ENCODE peak calls at places on chromosomes 2 and 18, in seven cellular contexts. H, V, R, Y, P, O and J are unnamed samples.

GRCh38 chr2:55011741-55012574 is 38.3 kb downstream of the RTN4 start:
- DNase-seq in Y (no peak), V (no peak), H (no peak), P (no peak), R (no peak), O (no peak), J (no peak)

GRCh38 chr2:191499874-191500565 is 177.9 kb upstream of the NABP1 start:
- DNase-seq in Y (peak), R (no peak), O (no peak), H (peak), P (no peak), V (no peak), J (peak)

GRCh38 chr2:3776311-3776710 is 72.9 kb downstream of the DCDC2C start:
- DNase-seq in V (no peak), H (no peak), P (no peak), Y (no peak), R (no peak), O (no peak), J (no peak)

GRCh38 chr2:206408323-206409320 is 34.7 kb upstream of the ADAM23 start:
- DNase-seq in H (no peak), P (no peak), R (no peak), V (no peak), Y (no peak), O (no peak), J (no peak)

GRCh38 chr18:49238433-49239042 is 221.9 kb downstream of the DYM start:
- DNase-seq in V (no peak), P (peak), Y (no peak), O (no peak), R (peak), H (peak), J (no peak)

GRCh38 chr2:101026923-101027469 is 24.9 kb downstream of the RPL31 start:
- DNase-seq in Y (no peak), R (no peak), O (no peak), H (no peak), P (no peak), V (no peak), J (no peak)

GRCh38 chr2:27020337-27020948 is 12.3 kb upstream of the TMEM214 start:
- DNase-seq in R (peak), V (no peak), P (no peak), O (peak), H (peak), Y (no peak), J (no peak)

GRCh38 chr2:216023055-216023648 is 9.8 kb upstream of the MREG start:
- DNase-seq in R (peak), P (peak), Y (no peak), H (peak), V (no peak), O (no peak), J (no peak)

GRCh38 chr2:151238527-151239487 is 22.9 kb downstream of the RBM43 start:
- DNase-seq in H (peak), V (no peak), Y (no peak), R (peak), P (peak), O (peak), J (peak)

GRCh38 chr2:230987137-230988020 is 8.5 kb upstream of the SPATA3 start:
- DNase-seq in O (peak), P (peak), R (peak), V (peak), H (peak), Y (peak), J (no peak)

GRCh38 chr2:144925886-144926285 is 406.0 kb upstream of the ZEB2 start:
- DNase-seq in Y (no peak), O (no peak), V (no peak), P (no peak), H (no peak), R (no peak), J (no peak)

GRCh38 chr2:46329803-46330775 is 32.9 kb downstream of the EPAS1 start:
- DNase-seq in Y (no peak), V (no peak), H (peak), R (peak), P (no peak), O (no peak), J (peak)

GRCh38 chr2:229083606-229084349 is 187.3 kb downstream of the PID1 start:
- DNase-seq in H (no peak), O (no peak), R (no peak), P (no peak), V (no peak), Y (no peak), J (no peak)

GRCh38 chr2:59019551-59020164 is 778.5 kb upstream of the FANCL start:
- DNase-seq in O (no peak), H (no peak), P (no peak), Y (no peak), V (no peak), R (no peak), J (no peak)

GRCh38 chr2:1636791-1637415 is 107.4 kb downstream of the PXDN start:
- DNase-seq in P (no peak), Y (no peak), V (no peak), O (no peak), H (no peak), R (no peak), J (no peak)

GRCh38 chr2:153235516-153235915 is 243.0 kb downstream of the RPRM start:
- DNase-seq in O (no peak), Y (no peak), R (no peak), H (no peak), V (no peak), P (no peak), J (no peak)

GRCh38 chr2:234754126-234754525 is 197.7 kb upstream of the SH3BP4 start:
- DNase-seq in R (no peak), Y (no peak), O (no peak), P (no peak), H (no peak), V (no peak), J (no peak)

GRCh38 chr18:50926521-50926920 is 41.3 kb upstream of the ELAC1 start:
- DNase-seq in P (no peak), O (no peak), H (no peak), V (no peak), R (no peak), Y (no peak), J (no peak)

GRCh38 chr2:73823416-73823815 is 5.3 kb upstream of the STAMBP start:
- DNase-seq in R (peak), V (no peak), Y (no peak), P (no peak), O (no peak), H (no peak), J (no peak)

GRCh38 chr2:73825408-73825807 is 3.4 kb upstream of the STAMBP start:
- DNase-seq in P (no peak), R (no peak), O (no peak), V (no peak), Y (no peak), H (peak), J (no peak)

GRCh38 chr2:73822276-73822675 is 6.5 kb upstream of the STAMBP start:
- DNase-seq in R (no peak), V (no peak), P (no peak), H (no peak), O (no peak), Y (no peak), J (no peak)

GRCh38 chr2:73822991-73823390 is 5.8 kb upstream of the STAMBP start:
- DNase-seq in Y (no peak), O (no peak), R (peak), P (no peak), V (no peak), H (no peak), J (no peak)

GRCh38 chr2:73823916-73824523 is 4.7 kb upstream of the STAMBP start:
- DNase-seq in O (no peak), V (no peak), P (peak), H (peak), R (peak), Y (peak), J (peak)
- TF ChIP-seq CTCF in O (peak), V (peak), P (peak), H (peak), R (peak), Y (peak), J (peak)

GRCh38 chr2:68828887-68829708 is 42.1 kb downstream of the BMP10 start:
- DNase-seq in P (peak), R (peak), V (peak), Y (peak), H (peak), O (peak), J (peak)
- H3K4me3 ChIP-seq in P (no peak), R (no peak), V (no peak), Y (no peak), H (no peak), O (no peak), J (no peak)

GRCh38 chr18:36828157-36828629 is 609 bp downstream of the TPGS2 start:
- DNase-seq in R (peak), H (peak), Y (no peak), V (no peak), P (peak), O (no peak), J (no peak)

GRCh38 chr18:36829362-36830140 is 624 bp downstream of the KIAA1328 start:
- DNase-seq in O (no peak), H (peak), P (no peak), Y (no peak), R (peak), V (no peak), J (no peak)

GRCh38 chr18:36831139-36831538 is 2.2 kb downstream of the KIAA1328 start:
- DNase-seq in P (no peak), Y (no peak), H (peak), O (no peak), R (peak), V (no peak), J (no peak)

GRCh38 chr18:36830141-36830495 is 1.2 kb downstream of the KIAA1328 start:
- DNase-seq in O (no peak), H (no peak), V (no peak), P (no peak), R (no peak), Y (no peak), J (no peak)

DNA sequence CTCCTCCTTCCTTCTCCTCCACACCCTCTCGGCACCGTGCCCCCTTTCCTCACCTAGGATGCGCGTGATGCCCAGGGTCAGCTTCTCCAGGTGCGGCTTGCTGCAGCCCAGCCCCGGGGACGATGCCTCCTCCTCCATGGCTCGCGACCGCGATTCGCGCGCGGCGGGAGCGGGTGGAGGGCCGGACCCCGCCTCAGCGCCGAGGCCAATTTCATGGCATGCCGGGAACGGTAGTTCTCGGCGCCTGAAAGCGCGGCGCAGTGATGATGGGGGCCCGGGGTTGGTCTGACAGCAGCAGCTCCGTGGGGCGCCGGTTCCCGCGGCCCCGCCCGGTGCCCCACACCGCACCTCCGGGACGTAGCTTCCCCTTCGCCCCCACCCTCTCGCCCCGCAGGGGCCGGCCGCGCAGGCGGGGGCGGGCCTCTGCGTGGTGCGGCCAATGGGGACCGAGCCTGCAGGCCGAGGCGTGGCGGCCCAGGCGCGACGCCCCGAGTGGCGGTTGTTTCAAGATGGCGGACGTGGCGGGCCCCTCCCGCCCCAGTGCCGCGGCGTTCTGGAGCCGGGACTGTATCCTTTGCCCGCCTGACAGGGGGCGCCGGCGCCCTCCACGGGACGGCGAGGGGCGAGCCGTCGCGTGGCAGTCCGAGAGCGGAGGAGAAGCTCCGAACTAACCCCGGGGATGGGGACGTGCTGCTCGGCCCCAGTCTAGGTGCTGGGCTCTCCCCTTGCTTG is at the start of the genes KIAA1328 and TPGS2:
- DNase-seq in Y (no peak), H (peak), P (peak), O (peak), V (peak), R (peak), J (no peak)
- TF ChIP-seq CTCF in Y (peak), H (peak), P (peak), O (no peak), V (peak), R (no peak), J (peak)

GRCh38 chr2:198101688-198102087 is 297.3 kb downstream of the PLCL1 start:
- DNase-seq in R (no peak), H (no peak), V (no peak), P (no peak), Y (no peak), O (no peak), J (no peak)
- H3K4me3 ChIP-seq in R (no peak), H (no peak), V (no peak), P (no peak), Y (no peak), O (no peak), J (no peak)

DNA sequence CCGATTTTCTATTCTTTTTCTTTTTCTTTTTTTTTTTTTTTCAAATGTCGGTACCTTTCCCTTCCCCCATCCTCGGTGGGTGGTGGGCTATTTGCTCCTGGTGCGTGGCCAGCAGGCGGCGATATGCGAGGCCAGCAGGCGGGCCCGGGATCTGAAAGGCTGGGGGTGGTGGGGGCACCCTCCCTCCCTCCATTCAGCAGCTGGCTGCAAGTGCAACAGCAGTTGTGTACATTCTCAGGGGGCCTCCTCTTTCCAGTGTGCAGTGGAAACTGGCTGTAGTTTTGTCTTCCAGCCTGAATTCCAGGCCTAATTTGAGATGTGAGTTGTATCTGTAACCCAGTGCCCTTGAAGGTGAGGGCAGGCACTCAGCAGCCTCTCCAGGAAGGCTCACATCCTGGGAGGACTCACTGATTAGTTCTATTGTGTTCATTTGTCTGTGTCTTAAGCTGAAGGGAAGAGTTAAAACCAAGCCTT is 3.1 kb downstream of the MYCN start:
- DNase-seq in Y (no peak), P (no peak), O (no peak), H (no peak), V (no peak), R (no peak), J (no peak)
- TF ChIP-seq CTCF in Y (peak), P (no peak), O (no peak), H (no peak), V (peak), R (peak), J (no peak)

DNA sequence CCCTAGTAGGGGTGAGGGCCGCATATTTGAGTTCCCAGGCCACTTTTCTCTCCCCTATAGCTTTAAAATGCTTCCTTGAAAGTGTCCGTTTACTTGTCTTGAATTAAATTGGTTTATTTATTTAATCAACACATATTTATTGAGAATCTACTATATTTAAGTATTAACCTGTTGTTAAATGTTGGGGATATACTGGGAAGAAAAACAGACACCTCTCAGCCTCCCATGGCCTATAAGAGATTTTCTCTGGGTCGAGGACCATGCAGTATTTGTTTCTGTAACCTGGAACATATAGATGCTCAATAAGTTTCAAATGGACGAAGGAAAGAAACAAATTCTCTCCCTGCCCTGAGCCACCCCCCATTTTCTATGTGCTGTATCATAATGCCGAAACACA is 98.6 kb downstream of the INSIG2 start:
- DNase-seq in Y (no peak), H (no peak), V (no peak), O (no peak), P (no peak), R (no peak), J (no peak)
- H3K4me3 ChIP-seq in Y (peak), H (peak), V (peak), O (peak), P (no peak), R (peak), J (peak)